ENCODE peak calls at places on chromosome 1, in six cellular contexts. O is tibial artery; U is thoracic aorta; R is SK-N-SH; L is dorsolateral prefrontal cortex; A is CD8-positive, alpha-beta T cell. E is an unnamed sample.

GRCh38 chr1:77288275-77288674 is 6.5 kb downstream of the AK5 start:
- DNase-seq in O (no peak), U (no peak), R (peak; percentile 24), L (no peak), A (no peak), E (peak; percentile 70)

GRCh38 chr1:21175670-21176581 is 771 bp downstream of the EIF4G3 start:
- DNase-seq in O (no peak), U (no peak), R (peak; percentile 72), L (no peak), A (peak; percentile 69), E (peak; percentile 65)

GRCh38 chr1:164902491-164902890 is 343.5 kb downstream of the PBX1 start:
- DNase-seq in O (no peak), U (no peak), R (no peak), L (no peak), A (no peak), E (no peak)

GRCh38 chr1:158035014-158035413 is 41.6 kb downstream of the KIRREL1 start:
- DNase-seq in O (no peak), U (no peak), R (no peak), L (no peak), A (no peak), E (no peak)

GRCh38 chr1:204213668-204214662 is at the start of gene GOLT1A:
- DNase-seq in O (peak; percentile 67), U (no peak), R (peak; percentile 65), L (peak; percentile 77), A (peak; percentile 69), E (peak; percentile 77)

GRCh38 chr1:206912445-206913095 is 9.2 kb downstream of the FCMR start:
- DNase-seq in O (peak; percentile 74), U (no peak), R (peak; percentile 81), L (peak; percentile 75), A (peak; percentile 75), E (peak; percentile 84)

GRCh38 chr1:39683591-39684312 is 7.5 kb downstream of the HPCAL4 start:
- DNase-seq in O (no peak), U (no peak), R (peak; percentile 42), L (no peak), A (peak; percentile 74), E (peak; percentile 11)

GRCh38 chr1:33337994-33338494 is 17.1 kb upstream of the A3GALT2 start:
- DNase-seq in O (no peak), U (no peak), R (no peak), L (no peak), A (no peak), E (peak; percentile 79)

GRCh38 chr1:79945391-79945790 is 938.9 kb upstream of the ADGRL4 start:
- DNase-seq in O (no peak), U (no peak), R (no peak), L (no peak), A (no peak), E (peak; percentile 18)

GRCh38 chr1:36175137-36176095 is 19.5 kb downstream of the MAP7D1 start:
- DNase-seq in O (peak; percentile 41), U (no peak), R (no peak), L (peak; percentile 70), A (no peak), E (peak; percentile 66)

GRCh38 chr1:75841421-75841820 is 44.7 kb downstream of the MSH4 start:
- DNase-seq in O (no peak), U (no peak), R (no peak), L (no peak), A (no peak), E (no peak)

GRCh38 chr1:113784104-113784779 is 25.0 kb upstream of the PHTF1 start:
- DNase-seq in O (no peak), U (no peak), R (no peak), L (no peak), A (no peak), E (no peak)

GRCh38 chr1:47002211-47002610 is 21.3 kb upstream of the CYP4X1 start:
- DNase-seq in O (no peak), U (no peak), R (no peak), L (no peak), A (no peak), E (peak; percentile 7)

GRCh38 chr1:216462061-216462775 is 39.0 kb upstream of the USH2A start:
- DNase-seq in O (no peak), U (no peak), R (no peak), L (no peak), A (no peak), E (peak; percentile 12)

GRCh38 chr1:8365661-8366362 is 47.9 kb downstream of the SLC45A1 start:
- DNase-seq in O (no peak), U (no peak), R (no peak), L (no peak), A (no peak), E (no peak)

GRCh38 chr1:44970317-44970716 is 16.1 kb downstream of the EIF2B3 start:
- DNase-seq in O (no peak), U (no peak), R (no peak), L (no peak), A (no peak), E (no peak)

GRCh38 chr1:221100196-221100950 is 221.1 kb downstream of the HLX start:
- DNase-seq in O (no peak), U (no peak), R (no peak), L (no peak), A (no peak), E (peak; percentile 91)

GRCh38 chr1:8408151-8408839 is 90.4 kb downstream of the SLC45A1 start:
- DNase-seq in O (peak; percentile 80), U (peak; percentile 57), R (no peak), L (no peak), A (no peak), E (peak; percentile 80)

GRCh38 chr1:229130028-229130668 is 140.8 kb upstream of the RAB4A start:
- DNase-seq in O (peak; percentile 54), U (no peak), R (no peak), L (no peak), A (peak; percentile 69), E (no peak)

GRCh38 chr1:98839840-98840239 is 164.8 kb downstream of the PLPPR5 start:
- DNase-seq in O (no peak), U (no peak), R (no peak), L (no peak), A (no peak), E (peak; percentile 43)

GRCh38 chr1:200029624-200030074 is 2.1 kb downstream of the NR5A2 start:
- DNase-seq in O (no peak), U (no peak), R (no peak), L (no peak), A (no peak), E (no peak)

GRCh38 chr1:204445860-204446412 is 34.3 kb upstream of the PPP1R15B start:
- DNase-seq in O (no peak), U (no peak), R (peak; percentile 63), L (no peak), A (peak; percentile 54), E (peak; percentile 59)

GRCh38 chr1:160607051-160608032 is 28.0 kb upstream of the CD84 start:
- DNase-seq in O (peak; percentile 28), U (no peak), R (peak; percentile 33), L (no peak), A (peak; percentile 70), E (peak; percentile 85)

GRCh38 chr1:51661081-51661518 is 44.2 kb downstream of the OSBPL9 start:
- DNase-seq in O (no peak), U (no peak), R (no peak), L (no peak), A (no peak), E (peak; percentile 95)

GRCh38 chr1:198876371-198876871 is 237.6 kb downstream of the PTPRC start:
- DNase-seq in O (no peak), U (no peak), R (no peak), L (peak; percentile 41), A (no peak), E (no peak)

GRCh38 chr1:215375386-215375785 is 191.7 kb upstream of the KCTD3 start:
- DNase-seq in O (no peak), U (no peak), R (no peak), L (no peak), A (no peak), E (peak; percentile 1)

GRCh38 chr1:221725683-221726330 is 16.1 kb downstream of the DUSP10 start:
- DNase-seq in O (no peak), U (no peak), R (no peak), L (no peak), A (no peak), E (peak; percentile 83)

GRCh38 chr1:226981386-226981817 is 41.3 kb downstream of the COQ8A start:
- DNase-seq in O (no peak), U (no peak), R (no peak), L (no peak), A (no peak), E (no peak)

GRCh38 chr1:27876341-27877114 is 4.2 kb downstream of the THEMIS2 start:
- DNase-seq in O (no peak), U (no peak), R (no peak), L (no peak), A (no peak), E (no peak)

GRCh38 chr1:239786464-239786863 is 305.2 kb upstream of the FMN2 start:
- DNase-seq in O (no peak), U (no peak), R (no peak), L (no peak), A (no peak), E (no peak)

GRCh38 chr1:20885121-20885520 is 98.0 kb upstream of the HP1BP3 start:
- DNase-seq in O (no peak), U (no peak), R (no peak), L (no peak), A (no peak), E (peak; percentile 9)

GRCh38 chr1:15760520-15761211 is 2.1 kb downstream of the FBLIM1 start:
- DNase-seq in O (peak; percentile 47), U (peak; percentile 58), R (peak; percentile 82), L (no peak), A (no peak), E (peak; percentile 74)
- H3K27ac ChIP-seq in O (peak overlapping the region; percentile 95), U (peak overlapping the region; percentile 98), R (peak overlapping the region; percentile 84), L (no peak overlapping the region), A (no peak overlapping the region), E (peak overlapping the region; percentile 23)

GRCh38 chr1:1832151-1832550 is 53.9 kb upstream of the NADK start:
- DNase-seq in O (no peak), U (no peak), R (peak; percentile 54), L (no peak), A (no peak), E (peak; percentile 17)

GRCh38 chr1:1826356-1827088 is 48.3 kb upstream of the NADK start:
- DNase-seq in O (no peak), U (no peak), R (no peak), L (no peak), A (no peak), E (peak; percentile 76)

GRCh38 chr1:1825217-1825616 is 46.9 kb upstream of the NADK start:
- DNase-seq in O (no peak), U (no peak), R (no peak), L (no peak), A (no peak), E (no peak)

GRCh38 chr1:1827456-1827855 is 49.2 kb upstream of the NADK start:
- DNase-seq in O (no peak), U (no peak), R (no peak), L (no peak), A (no peak), E (peak; percentile 58)

GRCh38 chr1:1827089-1827433 is 48.8 kb upstream of the NADK start:
- DNase-seq in O (no peak), U (no peak), R (no peak), L (no peak), A (no peak), E (peak; percentile 60)
- H3K27ac ChIP-seq in O (no peak overlapping the region), U (no peak overlapping the region), R (no peak overlapping the region), L (no peak overlapping the region), A (no peak overlapping the region), E (peak overlapping the region; percentile 80)

GRCh38 chr1:94982403-94982802 is 55.5 kb upstream of the CNN3 start:
- DNase-seq in O (no peak), U (no peak), R (no peak), L (no peak), A (no peak), E (peak; percentile 7)
- H3K27ac ChIP-seq in O (no peak overlapping the region), U (no peak overlapping the region), R (peak overlapping the region; percentile 70), L (no peak overlapping the region), A (no peak overlapping the region), E (peak overlapping the region; percentile 55)

GRCh38 chr1:173295995-173296394 is 88.9 kb upstream of the TNFSF4 start:
- DNase-seq in O (no peak), U (no peak), R (no peak), L (no peak), A (no peak), E (peak; percentile 33)
- H3K27ac ChIP-seq in O (no peak overlapping the region), U (no peak overlapping the region), R (no peak overlapping the region), L (no peak overlapping the region), A (no peak overlapping the region), E (peak overlapping the region; percentile 37)